ENCODE peak calls at places on chromosomes 1 and 21, in ten cellular contexts. D, K, B, S, O, J, Y, E, G and P are unnamed samples.

GRCh38 chr1:29166291-29166878 is 15.3 kb downstream of the SRSF4 start:
- DNase-seq in D (no peak), K (no peak), B (no peak), S (no peak), O (no peak), J (no peak), Y (no peak), E (no peak), G (no peak), P (no peak)

GRCh38 chr1:89698020-89698560 is 65.2 kb downstream of the LRRC8C start:
- DNase-seq in D (peak), K (no peak), B (no peak), S (no peak), O (no peak), J (no peak), Y (no peak), E (no peak), G (no peak), P (no peak)

GRCh38 chr1:223853275-223853674 is 7.5 kb upstream of the TP53BP2 start:
- DNase-seq in D (no peak), K (no peak), B (no peak), S (no peak), O (no peak), J (no peak), Y (no peak), E (no peak), G (no peak), P (no peak)

GRCh38 chr1:246139745-246140182 is 367.3 kb downstream of the SMYD3 start:
- DNase-seq in D (peak), K (no peak), B (peak), S (peak), O (no peak), J (no peak), Y (no peak), E (peak), G (no peak), P (peak)

GRCh38 chr21:31530364-31530763 is 129.1 kb upstream of the SOD1 start:
- DNase-seq in D (no peak), K (no peak), B (no peak), S (no peak), O (no peak), J (no peak), Y (no peak), E (no peak), G (no peak), P (no peak)

GRCh38 chr1:20169932-20170331 is 16.0 kb upstream of the UBXN10 start:
- DNase-seq in D (no peak), K (no peak), B (no peak), S (no peak), O (no peak), J (no peak), Y (peak), E (no peak), G (no peak), P (no peak)

GRCh38 chr1:29224438-29224837 is 6.3 kb downstream of the MECR start:
- DNase-seq in D (no peak), K (no peak), B (no peak), S (no peak), O (no peak), J (no peak), Y (no peak), E (no peak), G (no peak), P (no peak)

GRCh38 chr21:15295875-15296274 is 231.1 kb upstream of the NRIP1 start:
- DNase-seq in D (no peak), K (no peak), B (no peak), S (no peak), O (no peak), J (no peak), Y (no peak), E (no peak), G (no peak), P (no peak)

GRCh38 chr1:207959141-207959825 is 48.4 kb upstream of the CD34 start:
- DNase-seq in D (peak), K (no peak), B (peak), S (no peak), O (no peak), J (peak), Y (peak), E (no peak), G (peak), P (peak)

GRCh38 chr1:156295391-156295947 is at the start of gene GLMP:
- DNase-seq in D (peak), K (peak), B (peak), S (no peak), O (peak), J (peak), Y (peak), E (peak), G (peak), P (peak)

GRCh38 chr1:33599516-33600115 is 127.2 kb downstream of the ZSCAN20 start:
- DNase-seq in D (no peak), K (no peak), B (no peak), S (no peak), O (no peak), J (no peak), Y (no peak), E (no peak), G (no peak), P (no peak)

GRCh38 chr1:56146449-56146848 is 432.9 kb downstream of the PLPP3 start:
- DNase-seq in D (peak), K (no peak), B (peak), S (no peak), O (no peak), J (no peak), Y (no peak), E (no peak), G (no peak), P (peak)

GRCh38 chr1:175013445-175013844 is 9.8 kb downstream of the MRPS14 start:
- DNase-seq in D (no peak), K (no peak), B (no peak), S (no peak), O (no peak), J (no peak), Y (no peak), E (no peak), G (no peak), P (no peak)

GRCh38 chr1:231918239-231919015 is 291.8 kb downstream of the DISC1 start:
- DNase-seq in D (no peak), K (peak), B (peak), S (peak), O (no peak), J (no peak), Y (no peak), E (no peak), G (no peak), P (peak)

GRCh38 chr1:171212607-171213347 is 27.7 kb downstream of the FMO2 start:
- DNase-seq in D (no peak), K (no peak), B (no peak), S (no peak), O (no peak), J (no peak), Y (no peak), E (no peak), G (no peak), P (no peak)

GRCh38 chr1:69070660-69071373 is 496.9 kb upstream of the LRRC7 start:
- DNase-seq in D (no peak), K (peak), B (no peak), S (no peak), O (no peak), J (no peak), Y (no peak), E (no peak), G (no peak), P (no peak)

GRCh38 chr1:108082006-108082405 is 117.0 kb upstream of the VAV3 start:
- DNase-seq in D (no peak), K (no peak), B (no peak), S (no peak), O (no peak), J (no peak), Y (no peak), E (no peak), G (no peak), P (no peak)

GRCh38 chr1:212247987-212248386 is 37.2 kb upstream of the PPP2R5A start:
- DNase-seq in D (no peak), K (no peak), B (no peak), S (no peak), O (no peak), J (no peak), Y (no peak), E (no peak), G (no peak), P (no peak)

GRCh38 chr1:160607051-160608032 is 28.0 kb upstream of the CD84 start:
- DNase-seq in D (peak), K (peak), B (peak), S (peak), O (peak), J (no peak), Y (no peak), E (peak), G (no peak), P (peak)

GRCh38 chr1:167083066-167083682 is 7.0 kb downstream of the GPA33 start:
- DNase-seq in D (no peak), K (no peak), B (no peak), S (no peak), O (peak), J (no peak), Y (no peak), E (no peak), G (no peak), P (no peak)

GRCh38 chr1:169103443-169103842 is 3.0 kb upstream of the ATP1B1 start:
- DNase-seq in D (no peak), K (no peak), B (no peak), S (no peak), O (no peak), J (no peak), Y (peak), E (no peak), G (no peak), P (no peak)

GRCh38 chr1:234452566-234452965 is 26.4 kb downstream of the TARBP1 start:
- DNase-seq in D (no peak), K (no peak), B (no peak), S (no peak), O (no peak), J (no peak), Y (no peak), E (no peak), G (no peak), P (no peak)

GRCh38 chr1:25786887-25787286 is 13.1 kb upstream of the SELENON start:
- DNase-seq in D (no peak), K (no peak), B (no peak), S (no peak), O (no peak), J (no peak), Y (no peak), E (no peak), G (no peak), P (no peak)

GRCh38 chr1:88736633-88737248 is 52.7 kb downstream of the PKN2 start:
- DNase-seq in D (peak), K (peak), B (peak), S (no peak), O (peak), J (no peak), Y (no peak), E (peak), G (no peak), P (peak)

GRCh38 chr1:248821641-248822040 is 4.1 kb downstream of the SH3BP5L start:
- DNase-seq in D (no peak), K (no peak), B (no peak), S (no peak), O (no peak), J (peak), Y (no peak), E (no peak), G (no peak), P (no peak)

GRCh38 chr1:167689569-167689925 is 32.2 kb upstream of the MPZL1 start:
- DNase-seq in D (no peak), K (no peak), B (no peak), S (no peak), O (no peak), J (no peak), Y (no peak), E (no peak), G (no peak), P (no peak)

GRCh38 chr1:212179394-212180076 is 105.7 kb upstream of the PPP2R5A start:
- DNase-seq in D (peak), K (no peak), B (peak), S (peak), O (peak), J (no peak), Y (no peak), E (peak), G (no peak), P (peak)

GRCh38 chr1:164613176-164613575 is 54.2 kb downstream of the PBX1 start:
- DNase-seq in D (no peak), K (no peak), B (no peak), S (no peak), O (peak), J (no peak), Y (no peak), E (no peak), G (no peak), P (peak)

GRCh38 chr1:59605761-59606160 is 209.0 kb upstream of the HOOK1 start:
- DNase-seq in D (no peak), K (no peak), B (no peak), S (peak), O (no peak), J (no peak), Y (no peak), E (no peak), G (no peak), P (no peak)

GRCh38 chr1:11207898-11208611 is 18.9 kb downstream of the ANGPTL7 start:
- DNase-seq in D (peak), K (no peak), B (no peak), S (no peak), O (no peak), J (no peak), Y (no peak), E (no peak), G (peak), P (peak)

GRCh38 chr1:229280921-229281320 is 10.0 kb downstream of the RAB4A start:
- DNase-seq in D (no peak), K (no peak), B (no peak), S (no peak), O (no peak), J (no peak), Y (no peak), E (no peak), G (no peak), P (no peak)

GRCh38 chr1:153429266-153430165 is 13.2 kb downstream of the S100A7A start:
- DNase-seq in D (no peak), K (no peak), B (no peak), S (no peak), O (no peak), J (no peak), Y (no peak), E (no peak), G (no peak), P (no peak)

DNA sequence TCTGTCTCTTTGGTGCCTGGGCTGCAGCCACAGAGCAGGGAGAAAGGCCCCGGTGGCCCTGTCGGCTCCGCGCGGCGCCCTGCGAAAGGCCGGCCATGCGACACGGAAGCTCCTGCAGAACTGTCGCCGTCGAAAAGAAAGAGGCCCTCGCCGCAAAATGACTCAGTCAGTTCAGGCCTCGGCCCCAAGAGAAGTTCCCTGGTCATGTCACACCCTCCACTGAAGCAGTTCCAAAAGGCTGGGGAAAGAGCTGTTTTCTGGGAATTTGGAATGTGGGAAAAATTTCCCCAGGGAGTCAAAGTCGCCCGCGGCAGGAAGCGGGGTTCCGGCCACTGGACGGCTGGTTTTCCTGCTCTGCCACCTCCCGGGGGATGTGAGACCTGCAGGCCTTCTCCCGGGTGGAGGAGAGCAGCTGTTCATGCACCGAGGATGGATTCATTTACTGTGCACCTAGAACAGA is 115.8 kb upstream of the ZNF678 start:
- DNase-seq in D (peak), K (no peak), B (peak), S (no peak), O (peak), J (no peak), Y (peak), E (peak), G (no peak), P (peak)
- TF ChIP-seq CTCF in D (peak), K (no peak), B (peak), S (peak), O (no peak), J (no peak), Y (peak), E (peak), G (no peak), P (peak)

DNA sequence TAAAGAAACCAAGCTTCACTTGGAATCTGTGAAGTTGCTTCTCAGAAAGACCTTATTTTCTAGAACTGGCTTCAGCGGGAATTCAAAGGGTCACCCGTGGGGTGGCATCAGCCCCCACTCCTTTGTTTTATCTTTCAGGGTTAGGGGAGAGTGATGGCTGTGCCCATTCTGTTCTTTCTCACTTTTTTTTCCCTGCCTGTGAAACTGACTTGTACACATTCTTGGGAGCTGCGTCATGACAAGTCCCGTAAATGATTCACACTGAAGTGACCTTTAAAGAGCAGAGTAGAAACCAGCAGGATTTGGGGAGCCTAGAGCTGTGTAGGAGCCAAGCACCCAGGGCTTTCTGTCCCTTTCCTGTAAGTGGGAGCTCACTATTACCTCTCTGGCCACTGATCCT is 43.8 kb downstream of the SLC44A3 start:
- DNase-seq in D (peak), K (no peak), B (peak), S (peak), O (peak), J (no peak), Y (no peak), E (peak), G (no peak), P (peak)
- H3K4me3 ChIP-seq in D (no peak), K (no peak), B (peak), S (no peak), O (peak), J (no peak), Y (no peak), E (peak), G (no peak), P (peak)

DNA sequence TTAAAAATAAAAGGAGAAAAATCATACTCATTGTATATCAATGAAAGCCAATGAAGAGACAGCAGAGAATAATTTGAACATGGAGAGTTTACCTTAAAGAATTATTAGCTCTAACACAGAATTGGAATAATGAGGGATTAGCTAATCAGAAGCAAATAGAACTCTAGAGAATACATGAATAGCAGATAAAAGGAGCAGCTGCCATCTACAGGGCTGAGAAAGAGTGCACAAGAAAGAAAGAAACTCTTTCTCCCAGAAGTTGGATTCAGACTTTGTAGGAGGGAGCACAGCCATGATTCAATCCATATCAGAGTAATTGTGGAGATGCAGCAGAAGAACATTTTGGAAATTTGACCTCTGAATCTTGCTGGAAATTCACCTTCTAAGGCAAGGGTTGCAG is 1171.2 kb downstream of the PLA2G4A start:
- DNase-seq in D (peak), K (no peak), B (no peak), S (no peak), O (no peak), J (no peak), Y (no peak), E (no peak), G (no peak), P (peak)
- TF ChIP-seq CTCF in D (no peak), K (no peak), B (no peak), S (peak), O (no peak), J (no peak), Y (peak), E (no peak), G (no peak), P (peak)

GRCh38 chr1:150888727-150889126 is 1.8 kb downstream of the CTXND2 start:
- DNase-seq in D (no peak), K (no peak), B (no peak), S (no peak), O (no peak), J (no peak), Y (no peak), E (no peak), G (no peak), P (no peak)

GRCh38 chr1:150895618-150896017 is 8.7 kb downstream of the CTXND2 start:
- DNase-seq in D (no peak), K (no peak), B (no peak), S (no peak), O (peak), J (no peak), Y (no peak), E (peak), G (no peak), P (no peak)

GRCh38 chr1:150893336-150893913 is 6.5 kb downstream of the CTXND2 start:
- DNase-seq in D (no peak), K (no peak), B (no peak), S (no peak), O (no peak), J (no peak), Y (no peak), E (no peak), G (no peak), P (no peak)

GRCh38 chr1:150887018-150887417 is at the start of gene CTXND2:
- DNase-seq in D (peak), K (no peak), B (no peak), S (no peak), O (no peak), J (no peak), Y (no peak), E (no peak), G (no peak), P (peak)

DNA sequence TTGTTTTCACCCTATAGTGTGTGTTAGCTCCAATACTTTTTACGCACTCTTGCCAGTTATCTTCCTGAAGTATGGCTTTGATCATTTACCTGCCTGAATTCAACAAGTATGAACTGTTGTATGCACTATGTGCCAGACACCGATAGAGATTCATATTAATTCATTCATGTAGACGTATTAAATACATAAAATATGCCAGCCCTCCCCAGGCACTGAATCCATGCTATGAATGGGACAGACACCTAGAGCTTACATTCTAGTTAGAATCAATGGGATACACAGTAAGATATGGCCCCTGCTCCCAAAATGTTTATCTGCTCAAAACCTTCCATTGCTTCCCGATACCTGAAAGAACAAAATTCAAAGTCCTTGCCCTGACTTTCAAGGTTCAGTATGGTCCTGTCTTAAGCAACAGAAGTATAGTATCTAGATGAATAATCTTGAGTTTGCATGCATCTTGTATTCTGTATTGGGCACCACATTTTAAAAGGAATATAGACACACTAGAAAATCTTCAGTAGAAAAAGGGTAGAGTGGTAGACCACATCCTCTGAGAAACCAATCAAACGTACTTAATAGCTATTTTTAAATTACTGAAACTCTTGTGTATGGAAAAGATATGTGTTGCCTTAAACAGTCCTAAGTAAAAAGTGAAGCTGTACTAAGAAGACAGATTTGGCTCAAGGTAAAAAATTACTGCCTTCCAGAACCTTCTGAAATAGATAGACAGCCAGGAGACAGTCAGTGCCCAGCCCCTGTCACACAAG is 2.9 kb downstream of the CTXND2 start:
- DNase-seq in D (no peak), K (peak), B (no peak), S (no peak), O (no peak), J (no peak), Y (no peak), E (no peak), G (no peak), P (no peak)
- H3K4me3 ChIP-seq in D (no peak), K (no peak), B (no peak), S (no peak), O (no peak), J (no peak), Y (no peak), E (no peak), G (no peak), P (no peak)